ENCODE peak calls at places on chromosomes 5 and 9, in five cellular contexts. B, L, D, Y and Q are unnamed samples.

GRCh38 chr9:69324549-69325401 is at the start of gene ENTREP1:
- DNase-seq in B (no peak), L (no peak), D (no peak), Y (peak; percentile 82), Q (peak; percentile 75)

GRCh38 chr5:55634204-55634785 is 77.8 kb downstream of the SLC38A9 start:
- DNase-seq in B (no peak), L (no peak), D (no peak), Y (no peak), Q (no peak)

GRCh38 chr5:137737349-137738256 is 1.7 kb upstream of the KLHL3 start:
- DNase-seq in B (no peak), L (no peak), D (no peak), Y (no peak), Q (no peak)

GRCh38 chr9:105912868-105913516 is 218.7 kb downstream of the TMEM38B start:
- DNase-seq in B (no peak), L (no peak), D (no peak), Y (no peak), Q (no peak)

GRCh38 chr9:127208416-127208815 is 56.2 kb upstream of the GARNL3 start:
- DNase-seq in B (no peak), L (no peak), D (no peak), Y (no peak), Q (no peak)

GRCh38 chr9:38392235-38393127 is at the start of gene ALDH1B1:
- DNase-seq in B (peak; percentile 38), L (peak; percentile 77), D (peak; percentile 95), Y (peak; percentile 89), Q (peak; percentile 91)

GRCh38 chr5:170219615-170220014 is 13.2 kb upstream of the C5orf58 start:
- DNase-seq in B (no peak), L (no peak), D (no peak), Y (no peak), Q (no peak)

GRCh38 chr5:170151105-170151831 is 45.6 kb downstream of the FOXI1 start:
- DNase-seq in B (no peak), L (peak; percentile 54), D (peak; percentile 95), Y (peak; percentile 53), Q (peak; percentile 45)

GRCh38 chr9:97557606-97558095 is 56.2 kb downstream of the TMOD1 start:
- DNase-seq in B (no peak), L (no peak), D (no peak), Y (no peak), Q (no peak)

GRCh38 chr5:3100921-3101551 is 349.6 kb upstream of the IRX2 start:
- DNase-seq in B (no peak), L (no peak), D (no peak), Y (no peak), Q (peak; percentile 67)

GRCh38 chr5:148849461-148849860 is 23.1 kb downstream of the ADRB2 start:
- DNase-seq in B (no peak), L (no peak), D (no peak), Y (no peak), Q (no peak)

GRCh38 chr9:134560654-134561053 is 80.9 kb upstream of the COL5A1 start:
- DNase-seq in B (no peak), L (no peak), D (no peak), Y (no peak), Q (no peak)
- TF ChIP-seq CREB1 in B (no peak), L (no peak), D (no peak), Y (no peak), Q (no peak)

DNA sequence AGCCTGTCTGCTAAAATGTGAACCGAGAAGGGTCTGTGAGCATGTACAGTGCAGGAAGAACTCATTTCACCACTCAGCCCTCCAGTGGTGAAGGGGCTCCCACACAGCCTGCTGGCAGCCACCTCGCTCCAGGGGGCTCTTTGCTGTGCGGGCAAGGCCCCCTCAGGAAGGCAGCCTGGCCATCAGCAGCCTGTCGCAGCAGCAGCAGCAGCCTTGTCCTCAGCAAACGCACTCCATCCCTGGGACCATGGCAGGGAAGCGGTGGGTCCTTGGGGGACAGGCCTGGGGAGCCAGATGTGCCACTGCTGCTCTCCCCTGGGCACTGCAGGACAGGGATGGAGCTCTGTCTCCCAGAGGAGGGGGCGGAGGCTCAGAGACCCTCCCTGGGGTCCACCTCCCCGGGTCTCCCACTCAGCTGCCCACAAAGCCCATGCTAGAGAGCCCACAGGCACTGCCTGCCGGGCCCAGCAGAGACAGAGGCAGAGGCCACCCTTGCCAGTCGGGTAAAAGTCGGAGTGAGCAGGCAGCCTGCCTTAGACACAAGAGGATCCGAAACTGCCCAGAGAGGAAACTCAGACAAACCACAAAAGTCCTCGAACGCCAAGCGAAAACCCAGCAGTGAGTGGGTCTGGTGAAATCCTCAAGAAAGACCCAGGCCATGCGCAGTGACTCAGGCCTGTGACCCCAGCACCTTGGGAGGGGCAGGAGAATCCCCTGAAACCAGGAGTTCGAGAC is 8.0 kb downstream of the BRD3 start:
- DNase-seq in B (peak; percentile 77), L (no peak), D (no peak), Y (peak; percentile 49), Q (no peak)
- TF ChIP-seq USF2 in B (no peak), L (no peak), D (no peak), Y (no peak), Q (no peak)

GRCh38 chr9:108477538-108478006 is 378.2 kb downstream of the ACTL7B start:
- DNase-seq in B (no peak), L (peak; percentile 32), D (no peak), Y (no peak), Q (no peak)
- TF ChIP-seq CREB1 in B (no peak), L (no peak), D (no peak), Y (no peak), Q (no peak)

GRCh38 chr9:79028101-79028500 is 543.7 kb upstream of the TLE4 start:
- DNase-seq in B (no peak), L (no peak), D (no peak), Y (no peak), Q (no peak)
- TF ChIP-seq USF2 in B (no peak), L (no peak), D (no peak), Y (no peak), Q (no peak)

GRCh38 chr5:24642022-24642421 is 2.8 kb downstream of the CDH10 start:
- DNase-seq in B (no peak), L (peak; percentile 16), D (peak; percentile 9), Y (no peak), Q (no peak)
- TF ChIP-seq CREB1 in B (no peak), L (no peak), D (no peak), Y (no peak), Q (no peak)

DNA sequence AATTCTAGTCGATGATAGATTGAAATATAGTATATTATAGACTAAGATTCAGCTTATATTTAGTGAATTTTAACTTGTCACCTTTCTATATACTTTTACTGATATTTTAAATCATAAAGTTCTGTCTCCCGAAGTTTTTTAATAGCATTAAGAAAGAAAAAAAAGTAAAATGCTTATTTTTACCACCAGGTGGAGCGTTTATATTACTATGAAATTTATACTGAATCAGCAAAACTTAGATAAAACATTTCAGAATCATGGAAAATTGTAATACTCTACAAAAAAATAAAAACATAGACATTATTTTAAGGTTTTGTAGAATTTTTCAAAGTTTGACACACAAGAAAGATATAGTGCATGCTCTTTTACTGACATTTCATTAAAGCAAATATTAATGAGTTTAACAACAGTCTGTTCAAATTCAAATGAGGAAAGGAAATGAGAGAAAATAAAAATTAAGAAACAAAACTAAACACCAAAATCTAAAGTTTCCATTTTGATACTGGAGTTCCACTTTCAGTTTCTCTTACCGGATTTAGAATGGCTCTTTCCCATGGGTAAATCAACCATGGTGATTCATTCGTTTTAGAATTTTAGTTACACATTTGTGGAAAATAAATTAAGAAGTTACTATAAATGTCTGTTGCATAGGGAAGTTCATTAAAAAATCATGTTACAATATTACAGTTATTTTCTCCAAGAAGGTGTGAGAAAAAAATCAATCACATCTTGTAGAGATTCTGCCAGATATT is 1035.3 kb downstream of the CDH12 start:
- DNase-seq in B (no peak), L (no peak), D (no peak), Y (no peak), Q (no peak)
- TF ChIP-seq USF2 in B (no peak), L (no peak), D (no peak), Y (no peak), Q (no peak)

DNA sequence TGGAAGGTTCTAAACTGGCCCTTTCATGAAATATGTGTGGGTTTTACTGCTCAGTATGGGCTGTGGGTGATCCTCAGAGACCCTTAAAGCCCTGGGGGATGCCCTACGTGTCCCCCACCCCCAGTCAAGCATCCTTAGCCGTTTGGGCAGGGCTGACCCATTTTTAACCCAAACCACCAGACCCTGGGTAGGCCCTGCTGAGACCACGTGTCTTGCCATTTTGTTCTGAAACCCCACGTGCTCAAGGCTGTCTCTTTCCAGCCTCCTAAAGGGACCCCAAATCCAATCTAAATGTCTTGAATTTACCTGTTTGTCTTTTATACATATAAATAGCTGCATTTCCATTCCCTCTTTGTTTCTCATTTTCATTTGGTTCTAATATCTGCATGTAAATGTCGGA is 94.9 kb downstream of the PAX5 start:
- DNase-seq in B (no peak), L (no peak), D (no peak), Y (no peak), Q (no peak)
- TF ChIP-seq CREB1 in B (no peak), L (no peak), D (no peak), Y (no peak), Q (no peak)

GRCh38 chr9:130662099-130662926 is 2.1 kb upstream of the PRDM12 start:
- DNase-seq in B (no peak), L (no peak), D (no peak), Y (no peak), Q (peak; percentile 56)
- TF ChIP-seq USF2 in B (no peak), L (no peak), D (no peak), Y (no peak), Q (no peak)

DNA sequence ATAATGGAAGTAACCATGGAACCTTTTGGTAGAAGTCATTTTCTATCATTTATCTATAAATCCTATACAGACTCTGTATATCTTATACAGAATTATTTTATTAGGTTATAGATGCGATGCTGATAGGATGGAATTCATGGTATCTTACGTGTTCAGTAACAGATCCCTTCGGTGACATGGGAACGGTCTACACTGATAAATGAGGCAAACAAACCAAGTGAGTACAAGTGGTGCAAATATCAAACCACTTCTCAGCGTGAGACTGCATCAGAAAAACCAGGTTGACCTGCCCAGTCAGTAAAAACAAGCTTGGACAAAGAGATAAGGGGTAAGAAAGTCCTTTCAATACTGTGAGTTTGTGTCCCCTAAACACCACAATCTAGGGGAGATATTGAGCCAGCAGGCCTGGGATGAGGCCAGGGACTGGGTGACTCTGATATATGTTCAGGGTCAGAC is 215.5 kb downstream of the GAPVD1 start:
- DNase-seq in B (no peak), L (no peak), D (peak; percentile 90), Y (no peak), Q (no peak)
- TF ChIP-seq CREB1 in B (no peak), L (no peak), D (peak; percentile 60), Y (no peak), Q (no peak)

DNA sequence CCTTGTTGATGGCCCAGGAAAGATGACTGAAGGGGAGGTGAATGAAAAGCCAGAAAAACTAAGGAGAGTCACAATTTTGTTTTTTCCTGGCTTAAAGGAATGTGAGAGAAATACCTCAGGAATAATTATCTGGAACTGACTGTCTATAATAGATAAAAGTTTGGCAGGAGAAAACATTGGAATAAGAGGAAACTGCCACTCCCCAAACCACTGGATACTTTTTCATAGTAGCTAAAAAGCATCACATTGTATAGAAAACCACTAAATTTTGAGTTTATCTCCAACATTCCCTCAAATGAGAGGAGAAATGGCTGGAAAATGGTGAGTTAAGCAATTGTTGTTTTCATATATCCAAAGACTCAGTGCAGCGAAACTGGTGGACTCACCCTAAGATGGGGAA is 326.0 kb downstream of the NPR3 start:
- DNase-seq in B (no peak), L (no peak), D (no peak), Y (no peak), Q (no peak)
- TF ChIP-seq USF2 in B (no peak), L (no peak), D (no peak), Y (no peak), Q (no peak)